ENCODE peak calls at places on chromosome 10, in eight cellular contexts. R is HAP-1, G is heart right ventricle, F is fibroblast of lung, Z is lower lobe of right lung, W is stomach, S is IMR-90, V is breast epithelium. J is an unnamed sample.
A peak's percentile ranks its signal among the peaks of the same experiment; 100 is the strongest.

GRCh38 chr10:133127291-133128125 is 32.5 kb upstream of the KNDC1 start:
- DNase-seq in Z (peak; percentile 20), V (peak; percentile 42), F (no peak), S (no peak), W (no peak), R (peak; percentile 8), G (no peak), J (no peak)

GRCh38 chr10:95325863-95326262 is 35.1 kb upstream of the PDLIM1 start:
- DNase-seq in S (no peak), W (peak; percentile 60), V (no peak), F (no peak), Z (no peak), G (no peak), R (no peak), J (no peak)

GRCh38 chr10:14382022-14382421 is 51.3 kb upstream of the FRMD4A start:
- DNase-seq in G (no peak), R (no peak), V (no peak), S (peak; percentile 70), W (no peak), Z (no peak), F (peak; percentile 81), J (no peak)

GRCh38 chr10:18140149-18140956 is at the start of gene CACNB2:
- DNase-seq in Z (peak; percentile 57), F (peak; percentile 69), G (peak; percentile 74), S (peak; percentile 51), R (peak; percentile 54), W (no peak), V (no peak), J (peak; percentile 94)

GRCh38 chr10:68155615-68156205 is 46.4 kb downstream of the MYPN start:
- DNase-seq in G (no peak), W (no peak), S (peak; percentile 50), Z (no peak), F (peak; percentile 53), R (no peak), V (no peak), J (no peak)

GRCh38 chr10:9028211-9028610 is 973.7 kb downstream of the GATA3 start:
- DNase-seq in F (no peak), S (no peak), R (no peak), W (no peak), Z (no peak), V (no peak), G (no peak), J (no peak)

GRCh38 chr10:51896849-51897248 is 197.5 kb upstream of the CSTF2T start:
- DNase-seq in V (no peak), Z (no peak), R (no peak), G (no peak), S (peak; percentile 82), W (no peak), F (peak; percentile 36), J (no peak)

GRCh38 chr10:31157125-31157983 is 125.7 kb upstream of the ZNF438 start:
- DNase-seq in V (no peak), W (no peak), R (no peak), S (peak; percentile 85), F (peak; percentile 91), Z (no peak), G (peak; percentile 69), J (no peak)

GRCh38 chr10:50360486-50360885 is 109.2 kb upstream of the ASAH2 start:
- DNase-seq in V (no peak), G (no peak), Z (no peak), W (no peak), F (peak; percentile 37), R (no peak), S (peak; percentile 62), J (no peak)

GRCh38 chr10:113127285-113128283 is 177.5 kb downstream of the TCF7L2 start:
- DNase-seq in S (no peak), F (no peak), R (peak; percentile 61), V (no peak), G (no peak), W (no peak), Z (no peak), J (no peak)

GRCh38 chr10:114779803-114780609 is 41.6 kb upstream of the FHIP2A start:
- DNase-seq in Z (no peak), S (peak; percentile 92), W (no peak), F (peak; percentile 91), V (no peak), G (no peak), R (peak; percentile 54), J (no peak)

GRCh38 chr10:117442521-117442920 is 67.3 kb upstream of the PDZD8 start:
- DNase-seq in G (no peak), F (peak; percentile 21), V (no peak), Z (no peak), R (no peak), W (no peak), S (no peak), J (peak; percentile 69)

GRCh38 chr10:102775973-102776669 is 32.4 kb downstream of the WBP1L start:
- DNase-seq in W (peak; percentile 52), R (no peak), S (peak; percentile 91), Z (peak; percentile 63), F (peak; percentile 94), V (no peak), G (peak; percentile 78), J (peak; percentile 90)

GRCh38 chr10:97546441-97547340 is 25.9 kb upstream of the ANKRD2 start:
- DNase-seq in F (no peak), W (no peak), G (no peak), Z (no peak), S (no peak), V (no peak), R (no peak), J (no peak)

GRCh38 chr10:5945561-5946418 is 31.6 kb downstream of the IL15RA start:
- DNase-seq in V (no peak), W (peak; percentile 35), R (no peak), F (peak; percentile 98), G (peak; percentile 68), Z (peak; percentile 70), S (peak; percentile 97), J (peak; percentile 87)
- H3K4me3 ChIP-seq in V (peak overlapping the region; percentile 61), W (peak overlapping the region; percentile 40), R (no peak overlapping the region), F (no peak overlapping the region), G (no peak overlapping the region), Z (peak overlapping the region; percentile 49), S (peak overlapping the region; percentile 4), J (no peak overlapping the region)

GRCh38 chr10:42519079-42519478 is 119.3 kb downstream of the ZNF33B start:
- DNase-seq in R (no peak), Z (no peak), V (no peak), F (no peak), G (no peak), S (no peak), W (no peak), J (no peak)
- H3K9me3 ChIP-seq in R (peaks cover 26% of the 10 kb centered on the region), Z (peaks cover 100% of the 10 kb centered on the region), V (peaks cover 78% of the 10 kb centered on the region), F (no peaks in the 10 kb centered on the region), G (peaks cover 100% of the 10 kb centered on the region), S (peaks cover 48% of the 10 kb centered on the region), W (peaks cover 100% of the 10 kb centered on the region), J (peaks cover 25% of the 10 kb centered on the region)

DNA sequence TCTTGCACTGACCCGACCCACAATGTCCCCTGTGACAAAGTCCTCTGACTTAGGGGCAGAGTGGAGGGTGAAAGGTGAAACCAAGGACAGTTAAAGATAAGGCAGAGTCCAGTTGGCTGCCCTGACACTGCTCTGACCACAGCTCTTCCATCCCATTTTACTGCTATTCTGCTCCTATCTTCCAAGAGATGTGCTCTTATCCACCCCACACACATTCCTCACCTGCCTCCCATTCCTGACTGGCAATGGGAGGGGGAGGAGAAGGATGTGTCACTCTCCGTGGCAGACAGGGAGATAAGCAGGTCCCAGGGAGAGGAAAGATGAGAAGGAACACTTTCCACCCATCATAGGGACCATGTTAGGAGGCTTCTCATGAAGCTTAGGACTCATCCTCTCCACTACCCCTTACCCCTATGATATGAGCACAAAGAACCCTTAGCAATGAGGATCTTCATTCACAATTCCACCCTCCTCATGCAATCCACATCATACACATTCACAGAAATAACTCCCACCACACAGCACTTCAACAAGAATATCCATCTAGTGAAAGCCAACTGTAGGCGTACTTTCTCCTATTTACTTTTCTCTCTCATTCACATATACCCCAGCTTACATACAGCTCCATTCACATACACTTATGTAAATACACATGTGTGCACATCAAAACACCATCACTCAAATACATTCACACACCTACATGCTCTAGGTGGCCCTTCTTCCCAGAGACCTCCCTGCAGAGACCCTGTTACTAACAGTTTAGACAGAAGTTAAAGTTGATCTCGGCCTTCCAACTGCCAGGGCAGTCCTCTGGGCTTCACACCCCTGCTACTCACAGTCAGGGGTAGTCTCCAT is 6.6 kb downstream of the SYNPO2L start:
- DNase-seq in Z (no peak), F (peak; percentile 58), W (no peak), G (no peak), R (no peak), V (no peak), S (peak; percentile 49), J (no peak)
- H3K4me3 ChIP-seq in Z (no peak overlapping the region), F (no peak overlapping the region), W (no peak overlapping the region), G (peak overlapping the region; percentile 12), R (no peak overlapping the region), V (no peak overlapping the region), S (no peak overlapping the region), J (no peak overlapping the region)

GRCh38 chr10:81843042-81843441 is 32.0 kb upstream of the NRG3 start:
- DNase-seq in R (no peak), G (no peak), Z (no peak), F (no peak), W (no peak), S (no peak), V (no peak), J (no peak)
- H3K9me3 ChIP-seq in R (no peaks in the 10 kb centered on the region), G (no peaks in the 10 kb centered on the region), Z (no peaks in the 10 kb centered on the region), F (no peaks in the 10 kb centered on the region), W (no peaks in the 10 kb centered on the region), S (peaks cover 2% of the 10 kb centered on the region), V (no peaks in the 10 kb centered on the region), J (peaks cover 2% of the 10 kb centered on the region)

GRCh38 chr10:100724531-100725027 is 20.8 kb upstream of the PAX2 start:
- DNase-seq in Z (no peak), R (no peak), G (no peak), W (no peak), V (no peak), F (no peak), S (no peak), J (peak; percentile 62)
- H3K4me3 ChIP-seq in Z (no peak overlapping the region), R (no peak overlapping the region), G (no peak overlapping the region), W (no peak overlapping the region), V (peak overlapping the region; percentile 22), F (no peak overlapping the region), S (no peak overlapping the region), J (no peak overlapping the region)

GRCh38 chr10:42532996-42533395 is 105.4 kb downstream of the ZNF33B start:
- DNase-seq in Z (no peak), V (no peak), S (no peak), R (no peak), F (no peak), W (no peak), G (no peak), J (no peak)
- H3K9me3 ChIP-seq in Z (peaks cover 52% of the 10 kb centered on the region), V (peaks cover 54% of the 10 kb centered on the region), S (peaks cover 7% of the 10 kb centered on the region), R (peaks cover 2% of the 10 kb centered on the region), F (no peaks in the 10 kb centered on the region), W (peaks cover 83% of the 10 kb centered on the region), G (peaks cover 80% of the 10 kb centered on the region), J (peaks cover 4% of the 10 kb centered on the region)

DNA sequence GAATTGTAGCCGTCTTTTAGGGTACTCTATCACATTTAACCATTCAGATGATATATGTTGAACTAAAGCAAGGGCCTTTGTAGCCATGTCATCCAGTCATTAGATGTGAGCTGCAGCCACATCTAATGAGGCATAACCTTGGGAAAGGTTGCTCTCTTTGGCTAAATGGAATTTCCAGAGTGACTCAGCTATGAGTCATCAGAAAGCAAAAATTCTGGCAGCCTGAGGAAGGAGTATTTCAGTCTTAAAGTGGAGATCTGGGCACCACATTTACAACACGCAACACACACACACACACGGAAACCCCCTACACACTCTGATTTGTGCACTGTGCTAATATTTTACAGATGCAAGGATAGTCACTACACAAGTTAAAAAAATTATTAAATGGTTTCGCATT is 176.9 kb upstream of the ZWINT start:
- DNase-seq in F (peak; percentile 83), W (no peak), S (peak; percentile 27), V (no peak), G (no peak), Z (no peak), R (no peak), J (no peak)
- H3K4me3 ChIP-seq in F (no peak overlapping the region), W (no peak overlapping the region), S (no peak overlapping the region), V (no peak overlapping the region), G (no peak overlapping the region), Z (no peak overlapping the region), R (no peak overlapping the region), J (no peak overlapping the region)

J was measured in aorta.